ENCODE peak calls at places on chromosomes 7 and 10, in six cellular contexts. K, T, A, G, J and B are unnamed samples. For H3K4me1, the result is how much of the 10 kb centered on the place peaks cover.

GRCh38 chr10:132660385-132660784 is 122.8 kb downstream of the INPP5A start:
- DNase-seq in K (no peak), T (no peak), A (no peak), G (no peak), J (no peak), B (no peak)

GRCh38 chr7:133246558-133246957 is 6.3 kb upstream of the EXOC4 start:
- DNase-seq in K (no peak), T (no peak), A (no peak), G (no peak), J (no peak), B (no peak)

GRCh38 chr10:43200538-43201390 is 62.5 kb downstream of the CSGALNACT2 start:
- DNase-seq in K (no peak), T (no peak), A (no peak), G (no peak), J (no peak), B (no peak)

GRCh38 chr7:17625038-17625437 is 315.3 kb downstream of the SNX13 start:
- DNase-seq in K (peak), T (no peak), A (peak), G (no peak), J (no peak), B (no peak)

GRCh38 chr10:21721000-21721670 is 187.1 kb downstream of the MLLT10 start:
- DNase-seq in K (peak), T (no peak), A (peak), G (no peak), J (no peak), B (no peak)

GRCh38 chr10:103896225-103896624 is 21.8 kb downstream of the STN1 start:
- DNase-seq in K (peak), T (no peak), A (peak), G (no peak), J (no peak), B (no peak)

GRCh38 chr7:17946591-17946990 is 6.3 kb upstream of the SNX13 start:
- DNase-seq in K (no peak), T (no peak), A (no peak), G (no peak), J (no peak), B (no peak)

GRCh38 chr7:129617607-129618006 is 6.1 kb downstream of the NRF1 start:
- DNase-seq in K (peak), T (no peak), A (peak), G (no peak), J (no peak), B (no peak)

GRCh38 chr7:78402096-78402495 is 603.5 kb downstream of the PHTF2 start:
- DNase-seq in K (no peak), T (no peak), A (no peak), G (no peak), J (no peak), B (no peak)

GRCh38 chr7:128880791-128881457 is 18.3 kb downstream of the ATP6V1F start:
- DNase-seq in K (no peak), T (no peak), A (no peak), G (no peak), J (no peak), B (no peak)

GRCh38 chr7:33836797-33837355 is 68.5 kb upstream of the BMPER start:
- DNase-seq in K (peak), T (no peak), A (no peak), G (peak), J (no peak), B (peak)

GRCh38 chr10:117167346-117168134 is 29.5 kb upstream of the VAX1 start:
- DNase-seq in K (no peak), T (no peak), A (no peak), G (no peak), J (no peak), B (no peak)

GRCh38 chr10:112189465-112189864 is 5.9 kb upstream of the GPAM start:
- DNase-seq in K (no peak), T (no peak), A (no peak), G (no peak), J (no peak), B (no peak)

GRCh38 chr10:110226926-110227641 is 19.7 kb downstream of the MXI1 start:
- DNase-seq in K (peak), T (no peak), A (peak), G (peak), J (no peak), B (peak)

GRCh38 chr7:12942599-12942998 is 255.2 kb downstream of the ARL4A start:
- DNase-seq in K (no peak), T (no peak), A (no peak), G (no peak), J (no peak), B (no peak)

GRCh38 chr10:130728531-130729215 is 582.8 kb downstream of the TCERG1L start:
- DNase-seq in K (no peak), T (no peak), A (no peak), G (no peak), J (no peak), B (no peak)

GRCh38 chr10:132961864-132962622 is 19.7 kb upstream of the CFAP46 start:
- DNase-seq in K (peak), T (peak), A (peak), G (peak), J (no peak), B (peak)

GRCh38 chr10:120979435-120980315 is 128.5 kb downstream of the WDR11 start:
- DNase-seq in K (no peak), T (peak), A (peak), G (peak), J (peak), B (peak)

GRCh38 chr10:97034958-97035769 is 150.6 kb downstream of the SLIT1 start:
- DNase-seq in K (no peak), T (no peak), A (no peak), G (no peak), J (no peak), B (no peak)

GRCh38 chr10:98391578-98391991 is 23.4 kb downstream of the PYROXD2 start:
- DNase-seq in K (peak), T (no peak), A (no peak), G (no peak), J (no peak), B (no peak)

GRCh38 chr10:108582387-108582786 is 1340.9 kb downstream of the XPNPEP1 start:
- DNase-seq in K (no peak), T (no peak), A (peak), G (no peak), J (no peak), B (peak)

GRCh38 chr10:12640550-12640949 is 291.2 kb downstream of the CAMK1D start:
- DNase-seq in K (no peak), T (no peak), A (no peak), G (no peak), J (no peak), B (no peak)

GRCh38 chr7:33950047-33950714 is 44.8 kb downstream of the BMPER start:
- DNase-seq in K (no peak), T (no peak), A (no peak), G (no peak), J (no peak), B (no peak)

GRCh38 chr10:130127612-130128607 is 8.3 kb upstream of the GLRX3 start:
- DNase-seq in K (peak), T (peak), A (peak), G (peak), J (peak), B (peak)

GRCh38 chr7:46486264-46487206 is 565.5 kb upstream of the IGFBP3 start:
- DNase-seq in K (peak), T (no peak), A (peak), G (no peak), J (peak), B (no peak)

GRCh38 chr7:44259547-44260457 is 59.0 kb downstream of the YKT6 start:
- DNase-seq in K (peak), T (no peak), A (peak), G (no peak), J (no peak), B (no peak)

GRCh38 chr10:122301055-122301810 is 30.1 kb downstream of the BTBD16 start:
- DNase-seq in K (peak), T (no peak), A (peak), G (no peak), J (no peak), B (no peak)

GRCh38 chr7:15397921-15398560 is 163.8 kb downstream of the AGMO start:
- DNase-seq in K (no peak), T (no peak), A (no peak), G (no peak), J (no peak), B (no peak)

GRCh38 chr7:114081606-114082425 is 163.0 kb upstream of the PPP1R3A start:
- DNase-seq in K (peak), T (peak), A (peak), G (no peak), J (no peak), B (peak)

GRCh38 chr7:32316831-32317230 is 173.3 kb downstream of the LSM5 start:
- DNase-seq in K (no peak), T (no peak), A (no peak), G (no peak), J (no peak), B (no peak)

GRCh38 chr10:55500931-55501559 is 700.0 kb upstream of the PCDH15 start:
- DNase-seq in K (no peak), T (peak), A (peak), G (peak), J (no peak), B (peak)

GRCh38 chr7:79553811-79554555 is 100.5 kb upstream of the MAGI2 start:
- DNase-seq in K (peak), T (no peak), A (peak), G (no peak), J (peak), B (no peak)

DNA sequence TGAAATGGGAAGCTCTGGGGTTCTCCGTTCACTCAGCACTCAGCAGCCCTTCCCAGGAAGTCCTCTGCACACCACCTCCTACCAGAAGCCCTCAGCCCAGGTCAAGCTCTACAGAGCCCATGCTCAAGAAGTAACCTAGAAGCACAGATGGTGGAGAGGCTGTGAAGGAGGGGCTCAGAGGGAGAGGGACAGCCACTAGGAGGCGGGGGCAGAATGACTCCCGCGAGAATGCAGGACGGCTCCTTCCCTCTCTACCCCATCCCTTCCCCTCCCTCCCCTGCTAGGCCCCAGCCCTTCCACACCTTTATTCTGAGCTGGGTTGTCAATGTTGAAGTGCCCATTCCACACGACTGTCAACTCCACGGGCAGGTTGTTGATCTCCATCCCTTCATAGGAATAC is 373.2 kb downstream of the PLXNA4 start:
- DNase-seq in K (no peak), T (no peak), A (no peak), G (peak), J (no peak), B (peak)
- H3K4me1 ChIP-seq in K (under half), T (under half), A (under half), G (under half), J (under half), B (under half)

DNA sequence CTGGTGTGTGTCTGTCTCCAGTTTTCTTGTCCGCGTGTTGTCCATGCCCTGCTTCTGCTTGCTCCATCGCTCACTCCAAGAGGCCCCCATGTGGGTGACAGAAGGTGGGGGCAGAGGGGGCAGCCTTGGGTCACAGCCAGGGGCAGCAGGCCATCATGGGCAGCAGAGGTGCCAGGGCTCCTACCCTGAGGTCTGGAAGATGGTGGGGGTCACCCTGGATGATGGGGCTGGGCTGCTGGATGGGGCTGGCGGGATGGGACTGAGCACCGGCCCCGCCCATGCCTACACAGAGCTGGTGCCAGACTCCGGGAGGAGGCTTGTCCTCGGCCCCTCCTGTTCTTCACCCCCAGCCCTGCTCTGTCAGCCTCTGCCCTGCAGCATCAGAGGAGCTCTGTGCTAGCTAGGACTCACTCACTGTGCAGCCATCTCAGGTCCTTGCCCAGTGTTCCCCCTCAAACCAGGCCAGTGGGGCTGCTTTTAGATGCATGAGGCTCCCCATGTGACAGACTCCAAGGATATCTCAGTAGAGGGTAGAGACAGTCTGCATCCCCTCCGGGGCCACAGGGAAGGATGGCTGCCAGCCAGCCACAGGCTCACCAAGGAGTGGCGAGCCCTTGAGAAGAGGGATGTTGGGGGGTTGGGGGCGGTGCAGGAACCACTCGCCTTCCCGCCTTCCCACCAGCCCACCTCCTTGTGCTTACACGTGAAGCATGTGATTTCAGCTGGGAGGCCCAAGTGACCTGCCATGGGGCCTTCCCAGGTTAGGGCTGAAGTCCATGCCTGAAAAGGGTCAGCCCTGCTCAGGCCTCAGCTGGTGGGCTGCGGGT is 35.5 kb upstream of the PPIF start:
- DNase-seq in K (no peak), T (no peak), A (no peak), G (no peak), J (no peak), B (no peak)
- H4K8ac ChIP-seq in K (no peak), T (no peak), A (peak), G (no peak), J (no peak), B (no peak)

DNA sequence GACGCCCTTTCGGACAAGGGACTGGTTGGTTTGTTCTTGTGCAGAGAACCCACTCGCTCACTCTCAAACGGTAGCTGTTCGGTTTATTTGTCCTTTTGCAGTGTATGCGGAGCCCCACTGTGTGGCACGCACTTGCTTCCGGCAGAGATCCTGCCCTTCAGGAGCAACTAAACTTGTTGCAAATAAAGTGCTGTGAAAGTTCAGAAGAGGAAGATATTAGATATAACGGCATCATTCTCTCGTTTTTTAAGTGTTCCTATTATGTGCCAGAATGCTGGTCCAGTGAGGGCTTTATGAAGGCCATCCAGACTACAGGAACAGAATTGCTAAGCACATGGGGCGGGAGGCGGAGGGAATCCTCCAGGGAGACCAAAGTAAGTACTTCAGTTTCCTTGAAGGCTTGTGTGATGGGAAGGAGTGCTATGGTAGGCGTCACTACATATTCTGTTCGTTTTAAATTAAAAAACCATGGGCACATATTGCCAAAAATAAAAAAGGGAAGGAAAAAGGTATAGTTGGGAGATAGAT is 488 bp upstream of the ERLIN1 start:
- DNase-seq in K (peak), T (no peak), A (no peak), G (no peak), J (no peak), B (no peak)
- H3K4ac ChIP-seq in K (peak), T (no peak), A (peak), G (no peak), J (no peak), B (no peak)

DNA sequence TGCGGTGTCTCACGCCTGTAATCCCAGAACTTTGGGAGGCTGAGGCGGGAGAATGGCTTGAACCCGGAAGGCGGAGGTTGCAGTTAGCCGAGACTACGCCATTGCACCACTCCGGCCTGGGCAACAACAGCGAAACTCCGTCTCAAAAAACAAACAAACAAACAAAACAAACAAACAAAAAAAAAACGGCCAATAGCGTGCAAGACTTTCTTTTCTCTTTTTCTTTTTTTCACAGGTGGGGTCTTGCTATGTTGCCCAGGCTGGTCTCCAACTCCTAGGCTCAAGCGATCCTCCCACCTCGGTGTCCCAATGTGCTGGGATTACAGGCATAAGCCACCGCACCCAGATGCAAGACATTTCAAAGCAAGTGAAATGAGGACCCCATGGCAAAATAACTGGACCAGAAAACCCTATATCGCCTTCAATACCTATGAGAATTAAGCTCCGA is 1.6 kb downstream of the PSAP start:
- DNase-seq in K (no peak), T (no peak), A (no peak), G (no peak), J (no peak), B (no peak)
- H3K4me1 ChIP-seq in K (under half), T (under half), A (under half), G (under half), J (under half), B (under half)

GRCh38 chr7:158266426-158266816 is 321.2 kb downstream of the PTPRN2 start:
- DNase-seq in K (no peak), T (no peak), A (no peak), G (no peak), J (no peak), B (peak)

GRCh38 chr7:158268851-158269535 is 318.6 kb downstream of the PTPRN2 start:
- DNase-seq in K (no peak), T (no peak), A (no peak), G (no peak), J (no peak), B (no peak)

GRCh38 chr7:158265743-158266080 is 321.9 kb downstream of the PTPRN2 start:
- DNase-seq in K (no peak), T (no peak), A (no peak), G (no peak), J (no peak), B (no peak)

GRCh38 chr7:158266817-158267736 is 320.5 kb downstream of the PTPRN2 start:
- DNase-seq in K (no peak), T (no peak), A (no peak), G (no peak), J (no peak), B (no peak)

GRCh38 chr7:158267737-158268435 is 319.7 kb downstream of the PTPRN2 start:
- DNase-seq in K (no peak), T (no peak), A (no peak), G (no peak), J (no peak), B (no peak)
- H4K8ac ChIP-seq in K (no peak), T (peak), A (no peak), G (no peak), J (no peak), B (no peak)

GRCh38 chr7:143359769-143360168 is 2.7 kb downstream of the FAM131B start:
- DNase-seq in K (no peak), T (no peak), A (no peak), G (no peak), J (no peak), B (no peak)

GRCh38 chr7:143361552-143362125 is 874 bp downstream of the FAM131B start:
- DNase-seq in K (no peak), T (peak), A (no peak), G (no peak), J (no peak), B (no peak)

GRCh38 chr7:143363011-143363937 is 761 bp upstream of the FAM131B start:
- DNase-seq in K (no peak), T (no peak), A (no peak), G (peak), J (no peak), B (no peak)

GRCh38 chr7:143362126-143362961 is at the start of gene FAM131B:
- DNase-seq in K (no peak), T (peak), A (no peak), G (peak), J (no peak), B (no peak)

DNA sequence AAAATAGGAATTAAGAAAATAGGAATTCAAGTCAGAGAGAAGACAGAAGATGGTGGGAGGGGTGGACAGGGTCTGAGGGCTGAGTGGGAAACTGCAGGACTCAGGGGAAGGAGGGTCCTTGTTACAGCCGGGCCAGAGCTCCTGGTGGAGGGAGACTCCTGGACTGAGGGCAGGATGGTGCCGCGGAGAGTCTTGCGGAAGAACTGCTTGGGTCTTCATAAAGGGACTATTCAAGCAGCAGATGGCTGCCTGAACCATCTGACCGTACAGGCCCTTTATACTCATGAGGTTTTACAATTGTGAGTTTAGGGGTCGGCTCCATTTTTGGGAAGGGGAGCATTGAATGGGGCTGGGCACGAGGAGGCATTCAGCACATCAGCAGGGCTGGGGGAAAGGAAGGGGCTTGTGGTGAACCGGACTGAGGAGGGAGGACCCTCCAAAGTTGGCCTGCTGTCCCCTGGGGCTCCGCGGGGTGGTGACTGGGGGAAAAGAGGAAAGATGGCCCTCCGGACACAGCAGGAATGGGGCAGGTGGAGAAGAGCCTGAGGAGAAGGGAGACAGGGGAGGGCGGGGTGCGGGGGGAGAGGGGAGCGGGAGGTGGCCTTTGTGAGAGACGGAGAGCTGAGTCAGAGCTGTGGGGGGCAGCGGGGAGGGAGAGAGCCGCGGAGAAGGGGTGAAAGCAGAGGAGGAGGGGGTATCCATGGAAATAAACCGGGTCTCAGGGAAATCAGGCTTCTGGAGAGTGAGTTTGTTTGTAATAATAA is 1.5 kb downstream of the FAM131B start:
- DNase-seq in K (no peak), T (peak), A (no peak), G (no peak), J (no peak), B (no peak)
- H3K4ac ChIP-seq in K (no peak), T (no peak), A (no peak), G (no peak), J (no peak), B (no peak)